ENCODE peak calls at places on chromosomes 2 and 18, in nine cellular contexts. M is left ventricle myocardium inferior; Z is mammary epithelial cell; H is right lobe of liver; A is WERI-Rb-1; F is CD8-positive, alpha-beta T cell; J is HepG2; R is body of pancreas; Q is breast epithelium. P is an unnamed sample. For H3K9me3, the result is how much of the 10 kb centered on the place peaks cover.

GRCh38 chr18:47931707-47932103 is 1.2 kb upstream of the SMAD2 start:
- DNase-seq in M (no peak), Z (no peak), H (no peak), A (peak), F (peak), J (no peak), R (peak), Q (no peak), P (no peak)

GRCh38 chr2:101087638-101088037 is 63.5 kb downstream of the TBC1D8 start:
- DNase-seq in M (no peak), Z (peak), H (no peak), A (no peak), F (no peak), J (no peak), R (no peak), Q (no peak), P (no peak)

GRCh38 chr2:46368416-46368815 is 71.2 kb downstream of the EPAS1 start:
- DNase-seq in M (no peak), Z (no peak), H (no peak), A (no peak), F (no peak), J (no peak), R (no peak), Q (no peak), P (no peak)

GRCh38 chr2:182980115-182980514 is 58.1 kb downstream of the NCKAP1 start:
- DNase-seq in M (no peak), Z (peak), H (no peak), A (no peak), F (no peak), J (peak), R (no peak), Q (no peak), P (no peak)

GRCh38 chr2:147910990-147911473 is 66.2 kb downstream of the ACVR2A start:
- DNase-seq in M (no peak), Z (peak), H (no peak), A (peak), F (peak), J (peak), R (peak), Q (no peak), P (no peak)

GRCh38 chr2:12881952-12882351 is 165.2 kb downstream of the TRIB2 start:
- DNase-seq in M (no peak), Z (no peak), H (no peak), A (no peak), F (no peak), J (no peak), R (no peak), Q (no peak), P (no peak)

GRCh38 chr2:178157574-178157973 is 36.7 kb upstream of the OSBPL6 start:
- DNase-seq in M (no peak), Z (no peak), H (no peak), A (no peak), F (no peak), J (no peak), R (no peak), Q (no peak), P (no peak)

GRCh38 chr2:208319403-208319802 is 53.3 kb downstream of the PIKFYVE start:
- DNase-seq in M (no peak), Z (no peak), H (no peak), A (no peak), F (no peak), J (no peak), R (no peak), Q (no peak), P (no peak)

GRCh38 chr2:29016500-29016899 is 35.4 kb downstream of the TOGARAM2 start:
- DNase-seq in M (peak), Z (no peak), H (no peak), A (no peak), F (no peak), J (no peak), R (no peak), Q (no peak), P (no peak)

GRCh38 chr2:236174608-236175001 is 6.4 kb upstream of the GBX2 start:
- DNase-seq in M (no peak), Z (no peak), H (no peak), A (no peak), F (no peak), J (no peak), R (no peak), Q (no peak), P (no peak)

GRCh38 chr2:236177967-236178909 is 10.1 kb upstream of the GBX2 start:
- DNase-seq in M (peak), Z (no peak), H (peak), A (peak), F (no peak), J (peak), R (peak), Q (no peak), P (no peak)

GRCh38 chr2:236176951-236177350 is 8.8 kb upstream of the GBX2 start:
- DNase-seq in M (no peak), Z (no peak), H (no peak), A (no peak), F (no peak), J (no peak), R (no peak), Q (no peak), P (no peak)

GRCh38 chr2:236177604-236177966 is 9.4 kb upstream of the GBX2 start:
- DNase-seq in M (peak), Z (no peak), H (no peak), A (peak), F (no peak), J (peak), R (peak), Q (no peak), P (no peak)

GRCh38 chr2:236176417-236176816 is 8.2 kb upstream of the GBX2 start:
- DNase-seq in M (no peak), Z (no peak), H (no peak), A (peak), F (no peak), J (peak), R (no peak), Q (no peak), P (no peak)
- TF ChIP-seq CTCF in M (peak), Z (peak), H (peak), A (peak), F (no peak), J (peak), R (peak), Q (no peak), P (no peak)

DNA sequence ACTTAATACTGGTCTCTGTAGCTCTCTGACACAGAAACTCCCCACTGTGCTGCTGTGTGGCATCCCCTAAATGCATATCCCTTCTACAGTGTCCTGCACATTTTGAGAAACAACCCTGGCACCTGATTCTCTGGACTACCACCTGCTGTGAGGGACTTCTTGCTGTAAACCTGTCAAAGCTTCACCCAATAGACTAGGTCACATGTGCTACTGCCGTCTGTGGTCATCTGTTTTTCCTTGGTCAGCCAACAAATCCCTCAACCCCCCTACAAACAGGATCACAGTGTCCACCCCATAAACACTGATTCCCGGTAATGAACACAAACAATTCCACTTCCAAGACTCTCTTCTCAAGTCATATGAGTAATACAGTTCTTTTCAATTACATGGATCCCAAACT is 1157.3 kb downstream of the RPIA start:
- DNase-seq in M (no peak), Z (no peak), H (no peak), A (no peak), F (no peak), J (no peak), R (no peak), Q (no peak), P (no peak)
- H3K9me3 ChIP-seq in M (under half), Z (under half), H (under half), A (under half), F (under half), J (under half), R (under half), Q (under half), P (under half)

GRCh38 chr2:7574385-7574784 is 657.2 kb downstream of the RNF144A start:
- DNase-seq in M (no peak), Z (no peak), H (no peak), A (no peak), F (no peak), J (no peak), R (no peak), Q (no peak), P (no peak)

GRCh38 chr2:7570247-7570646 is 653.0 kb downstream of the RNF144A start:
- DNase-seq in M (no peak), Z (no peak), H (no peak), A (no peak), F (no peak), J (no peak), R (no peak), Q (no peak), P (no peak)

GRCh38 chr2:7572460-7572859 is 655.2 kb downstream of the RNF144A start:
- DNase-seq in M (no peak), Z (no peak), H (no peak), A (no peak), F (peak), J (no peak), R (no peak), Q (no peak), P (no peak)

GRCh38 chr2:7573166-7573845 is 656.1 kb downstream of the RNF144A start:
- DNase-seq in M (no peak), Z (no peak), H (no peak), A (no peak), F (no peak), J (no peak), R (no peak), Q (no peak), P (no peak)

GRCh38 chr2:7571701-7572100 is 654.5 kb downstream of the RNF144A start:
- DNase-seq in M (no peak), Z (no peak), H (no peak), A (no peak), F (no peak), J (no peak), R (no peak), Q (no peak), P (no peak)
- H3K4me3 ChIP-seq in M (no peak), Z (no peak), H (no peak), A (no peak), F (no peak), J (no peak), R (no peak), Q (no peak), P (no peak)

DNA sequence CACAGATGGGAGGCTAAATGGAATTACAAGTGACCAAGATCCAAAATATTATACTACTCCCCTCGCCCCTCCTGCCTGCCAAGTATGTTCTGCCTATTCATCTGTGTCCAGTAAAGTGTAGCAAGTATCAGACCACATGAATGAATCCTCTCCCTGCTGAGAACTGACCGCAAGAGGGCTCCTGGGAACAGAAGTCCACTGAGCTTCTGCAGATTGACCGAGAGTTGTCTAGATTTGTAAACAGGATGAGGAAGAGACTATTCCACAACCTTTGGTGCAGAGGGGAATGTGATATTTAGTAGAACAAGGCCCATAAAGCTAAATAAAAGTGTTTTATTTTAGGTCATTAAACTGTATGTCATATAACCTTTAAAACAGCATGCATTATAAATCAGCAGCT is 376.9 kb downstream of the DCC start:
- DNase-seq in M (no peak), Z (no peak), H (no peak), A (peak), F (no peak), J (peak), R (peak), Q (no peak), P (no peak)
- TF ChIP-seq CTCF in M (peak), Z (no peak), H (peak), A (peak), F (no peak), J (peak), R (no peak), Q (no peak), P (no peak)

DNA sequence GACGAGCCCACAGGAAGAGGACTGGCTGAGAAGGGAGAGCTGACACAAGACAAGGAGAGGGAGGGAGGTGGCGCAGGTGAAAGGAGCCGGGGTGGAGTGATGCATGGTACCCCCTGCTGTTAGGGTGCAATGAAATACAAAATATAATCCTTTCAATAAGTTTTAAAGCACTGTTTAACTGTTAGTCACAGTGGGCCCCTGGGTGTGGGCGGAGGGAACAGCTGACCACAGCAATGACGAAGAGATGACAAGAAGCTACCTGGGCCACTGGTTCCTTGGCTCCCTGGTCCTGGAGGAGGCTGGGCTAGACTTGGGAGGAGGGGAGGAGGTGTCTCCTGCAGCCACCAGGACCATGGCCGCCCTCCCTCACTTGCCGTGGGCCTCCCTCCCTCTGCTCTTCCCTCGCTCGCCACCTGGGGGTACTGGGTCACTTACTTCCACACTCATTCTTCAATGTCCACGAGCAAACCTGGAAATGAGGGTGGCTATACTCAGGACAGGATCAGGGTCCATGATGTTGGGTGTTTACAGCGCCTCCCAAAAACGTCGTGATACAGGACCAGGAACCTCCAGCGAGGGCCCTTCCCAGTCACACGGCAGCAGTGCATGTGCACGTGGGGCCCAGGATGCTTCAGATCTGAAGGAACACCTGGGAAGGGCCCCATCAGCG is 196.1 kb downstream of the ANKRD30B start:
- DNase-seq in M (no peak), Z (no peak), H (no peak), A (peak), F (no peak), J (no peak), R (no peak), Q (no peak), P (no peak)
- H3K9me3 ChIP-seq in M (under half), Z (under half), H (under half), A (under half), F (under half), J (under half), R (under half), Q (under half), P (under half)

GRCh38 chr2:176636376-176636775 is 367.1 kb downstream of the MTX2 start:
- DNase-seq in M (no peak), Z (no peak), H (no peak), A (no peak), F (no peak), J (no peak), R (no peak), Q (no peak), P (no peak)
- H3K4me3 ChIP-seq in M (no peak), Z (no peak), H (no peak), A (no peak), F (no peak), J (no peak), R (no peak), Q (no peak), P (no peak)

GRCh38 chr18:39841133-39842041 is 2113.6 kb upstream of the PIK3C3 start:
- DNase-seq in M (no peak), Z (peak), H (peak), A (peak), F (no peak), J (peak), R (peak), Q (peak), P (no peak)
- TF ChIP-seq CTCF in M (no peak), Z (peak), H (no peak), A (peak), F (no peak), J (peak), R (no peak), Q (no peak), P (no peak)

DNA sequence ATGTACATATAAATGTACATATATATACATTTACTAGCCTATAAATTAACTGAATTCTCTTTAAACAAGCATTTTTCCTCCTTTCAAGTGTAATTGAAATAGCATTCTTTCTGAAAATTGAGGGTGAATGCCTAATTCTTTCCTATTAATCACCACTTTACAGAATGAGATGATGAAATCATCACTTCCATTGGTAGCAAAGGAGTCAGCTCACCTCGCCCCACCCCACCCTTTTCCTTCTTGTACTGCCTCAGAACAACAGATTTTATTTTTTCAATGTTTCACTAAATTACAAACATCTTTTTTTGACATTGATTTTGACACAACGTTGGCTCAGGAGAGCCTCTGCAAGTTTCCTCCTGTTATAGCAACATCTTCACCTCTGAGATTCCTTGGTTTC is 181.9 kb upstream of the CDH7 start:
- DNase-seq in M (no peak), Z (no peak), H (no peak), A (no peak), F (no peak), J (no peak), R (no peak), Q (no peak), P (no peak)
- H3K9me3 ChIP-seq in M (under half), Z (under half), H (under half), A (under half), F (under half), J (under half), R (under half), Q (under half), P (under half)